ENCODE peak calls at places on chromosomes 12 and 14, in six cellular contexts. I is SK-N-SH, F is H1, P is GM12878, H is K562, C is HepG2. U is an unnamed sample.

GRCh38 chr14:70666364-70666691 is 24.6 kb downstream of the TTC9 start:
- DNase-seq in I (no peak), F (no peak), P (no peak), H (no peak), C (no peak), U (no peak)

GRCh38 chr12:6570264-6570887 is 2.3 kb upstream of the NOP2 start:
- DNase-seq in I (peak), F (no peak), P (no peak), H (peak), C (peak), U (peak)

GRCh38 chr14:92945959-92946846 is 23.3 kb downstream of the CHGA start:
- DNase-seq in I (peak), F (no peak), P (no peak), H (no peak), C (no peak), U (no peak)

GRCh38 chr12:114403044-114403689 is 2.8 kb downstream of the TBX5 start:
- DNase-seq in I (peak), F (peak), P (no peak), H (no peak), C (no peak), U (no peak)

GRCh38 chr14:22512106-22512814 is 76.8 kb downstream of the DAD1 start:
- DNase-seq in I (no peak), F (no peak), P (no peak), H (no peak), C (no peak), U (no peak)

GRCh38 chr14:32702088-32702487 is 236.6 kb upstream of the NPAS3 start:
- DNase-seq in I (no peak), F (no peak), P (no peak), H (no peak), C (no peak), U (no peak)

GRCh38 chr12:59668678-59669077 is 72.8 kb downstream of the SLC16A7 start:
- DNase-seq in I (no peak), F (no peak), P (no peak), H (no peak), C (no peak), U (no peak)

GRCh38 chr12:113184098-113184899 is 979 bp downstream of the DDX54 start:
- DNase-seq in I (no peak), F (no peak), P (no peak), H (no peak), C (no peak), U (no peak)

GRCh38 chr12:66048843-66049537 is 81.6 kb downstream of the LLPH start:
- DNase-seq in I (no peak), F (no peak), P (no peak), H (no peak), C (peak), U (no peak)

GRCh38 chr14:104323551-104324175 is 185.3 kb downstream of the KIF26A start:
- DNase-seq in I (no peak), F (no peak), P (no peak), H (no peak), C (no peak), U (no peak)

GRCh38 chr12:20601668-20602280 is 93.4 kb upstream of the SLCO1C1 start:
- DNase-seq in I (peak), F (no peak), P (no peak), H (no peak), C (peak), U (no peak)

GRCh38 chr14:102768223-102769048 is 8.8 kb upstream of the TRAF3 start:
- DNase-seq in I (no peak), F (no peak), P (peak), H (no peak), C (no peak), U (peak)

GRCh38 chr14:63737582-63738006 is 9.7 kb upstream of the SGPP1 start:
- DNase-seq in I (no peak), F (no peak), P (peak), H (no peak), C (no peak), U (no peak)

GRCh38 chr12:62983594-62983993 is 48.6 kb upstream of the PPM1H start:
- DNase-seq in I (no peak), F (peak), P (no peak), H (no peak), C (peak), U (no peak)

GRCh38 chr12:55997535-55997859 is 421 bp downstream of the SUOX start:
- DNase-seq in I (no peak), F (no peak), P (no peak), H (no peak), C (no peak), U (no peak)

GRCh38 chr12:97275261-97276197 is 187.1 kb upstream of the RMST start:
- DNase-seq in I (no peak), F (no peak), P (no peak), H (no peak), C (no peak), U (no peak)

GRCh38 chr14:49950275-49951250 is 57.7 kb downstream of the ARF6 start:
- DNase-seq in I (no peak), F (no peak), P (no peak), H (no peak), C (no peak), U (no peak)

GRCh38 chr14:46574236-46574970 is 77.2 kb downstream of the RPL10L start:
- DNase-seq in I (no peak), F (no peak), P (no peak), H (no peak), C (no peak), U (no peak)

GRCh38 chr14:20219033-20219432 is 4.5 kb upstream of the OR11H6 start:
- DNase-seq in I (no peak), F (no peak), P (no peak), H (no peak), C (no peak), U (no peak)

GRCh38 chr14:84770030-84770429 is 759.9 kb upstream of the FLRT2 start:
- DNase-seq in I (no peak), F (no peak), P (no peak), H (no peak), C (no peak), U (no peak)

GRCh38 chr14:23435540-23436326 is at the start of gene MYH7:
- DNase-seq in I (no peak), F (no peak), P (no peak), H (no peak), C (peak), U (no peak)

GRCh38 chr12:61629702-61630101 is 630.5 kb upstream of the USP15 start:
- DNase-seq in I (no peak), F (no peak), P (no peak), H (no peak), C (no peak), U (no peak)

GRCh38 chr12:122079038-122079531 is 529 bp downstream of the MLXIP start:
- DNase-seq in I (peak), F (no peak), P (no peak), H (no peak), C (no peak), U (no peak)
- H3K27ac ChIP-seq in I (peak), F (no peak), P (no peak), H (peak), C (no peak), U (peak)

GRCh38 chr14:37665951-37666350 is 70.5 kb downstream of the TTC6 start:
- DNase-seq in I (no peak), F (no peak), P (no peak), H (no peak), C (no peak), U (no peak)

GRCh38 chr14:37665479-37665878 is 70.0 kb downstream of the TTC6 start:
- DNase-seq in I (no peak), F (no peak), P (no peak), H (no peak), C (no peak), U (no peak)

GRCh38 chr14:37668646-37669045 is 73.2 kb downstream of the TTC6 start:
- DNase-seq in I (no peak), F (no peak), P (no peak), H (no peak), C (no peak), U (no peak)

GRCh38 chr14:37673439-37673838 is 78.0 kb downstream of the TTC6 start:
- DNase-seq in I (no peak), F (no peak), P (no peak), H (no peak), C (no peak), U (no peak)

DNA sequence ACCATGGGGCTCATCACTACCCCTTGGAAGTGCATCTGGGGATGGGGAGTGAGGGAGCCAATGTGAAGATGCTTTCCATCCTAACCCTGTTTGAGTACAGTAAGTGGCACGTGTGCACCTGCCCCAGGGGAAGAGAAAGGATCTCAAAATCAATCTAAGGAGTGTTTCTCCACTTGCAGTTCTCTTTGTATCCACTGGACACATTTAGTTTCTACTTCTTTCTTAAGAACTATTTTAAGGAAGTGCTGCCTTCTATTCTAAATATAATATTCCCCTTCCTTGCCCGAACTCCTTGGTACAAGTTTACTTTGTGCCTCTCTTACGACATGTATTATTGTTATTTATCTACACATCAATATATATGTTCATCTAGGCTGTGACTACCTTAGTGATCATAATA is 73.8 kb downstream of the TTC6 start:
- DNase-seq in I (no peak), F (no peak), P (no peak), H (no peak), C (no peak), U (no peak)
- TF ChIP-seq GABPA in I (no peak), F (no peak), P (no peak), H (no peak), C (no peak), U (no peak)

GRCh38 chr12:58161773-58162172 is 220.4 kb downstream of the ATP23 start:
- DNase-seq in I (no peak), F (no peak), P (no peak), H (no peak), C (no peak), U (no peak)

GRCh38 chr12:58154359-58154758 is 213.0 kb downstream of the ATP23 start:
- DNase-seq in I (no peak), F (no peak), P (no peak), H (no peak), C (no peak), U (no peak)

GRCh38 chr12:58159941-58160340 is 218.6 kb downstream of the ATP23 start:
- DNase-seq in I (no peak), F (no peak), P (no peak), H (no peak), C (no peak), U (no peak)

DNA sequence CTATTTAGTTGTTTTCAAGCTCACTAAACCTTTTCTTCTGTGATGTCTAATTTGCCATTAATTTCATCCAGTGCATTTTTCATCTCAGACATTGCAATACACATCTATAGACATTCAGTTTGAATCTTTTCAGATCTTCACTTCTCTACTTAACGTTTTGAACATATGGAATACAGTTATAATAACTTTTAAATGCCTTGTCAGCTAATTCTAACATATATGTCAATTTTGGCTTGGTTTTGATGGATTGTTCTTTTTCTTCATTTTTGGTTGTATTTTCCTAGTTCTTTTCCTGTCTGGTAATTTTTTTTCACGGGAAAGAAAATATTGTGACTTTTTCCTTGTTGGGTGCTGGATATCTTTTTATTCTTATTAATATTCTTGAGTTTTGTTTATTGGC is 215.3 kb downstream of the ATP23 start:
- DNase-seq in I (no peak), F (no peak), P (no peak), H (no peak), C (no peak), U (no peak)
- H3K27ac ChIP-seq in I (no peak), F (no peak), P (no peak), H (no peak), C (no peak), U (no peak)

DNA sequence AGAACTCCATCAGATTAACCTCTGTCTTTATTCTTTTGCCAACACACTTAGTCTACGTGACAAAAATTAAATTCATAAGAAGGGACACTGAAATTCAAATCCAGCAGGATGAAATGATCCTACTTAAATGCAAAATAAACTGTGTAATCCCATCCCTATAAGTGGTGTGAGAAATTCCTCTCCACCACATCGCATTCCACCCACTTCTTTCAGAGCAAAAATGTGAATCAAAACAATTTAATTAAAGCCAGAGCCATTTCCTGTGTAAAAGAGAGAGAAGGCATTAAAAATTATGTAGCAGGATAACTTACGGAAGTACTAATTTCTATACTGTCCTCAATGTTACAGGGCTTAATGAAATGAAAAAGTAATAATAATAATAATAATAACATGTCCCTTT is 844.3 kb downstream of the GALC start:
- DNase-seq in I (no peak), F (no peak), P (no peak), H (no peak), C (no peak), U (no peak)
- TF ChIP-seq GABPA in I (no peak), F (no peak), P (no peak), H (no peak), C (no peak), U (no peak)

GRCh38 chr14:61645247-61645646 is 50.1 kb upstream of the HIF1A start:
- DNase-seq in I (peak), F (no peak), P (no peak), H (no peak), C (no peak), U (no peak)

GRCh38 chr14:61649283-61649682 is 46.0 kb upstream of the HIF1A start:
- DNase-seq in I (no peak), F (no peak), P (no peak), H (no peak), C (no peak), U (no peak)

GRCh38 chr14:61646366-61647101 is 48.8 kb upstream of the HIF1A start:
- DNase-seq in I (no peak), F (no peak), P (no peak), H (no peak), C (no peak), U (no peak)

GRCh38 chr14:61648377-61648776 is 46.9 kb upstream of the HIF1A start:
- DNase-seq in I (no peak), F (no peak), P (no peak), H (no peak), C (no peak), U (no peak)

GRCh38 chr14:61647704-61648103 is 47.6 kb upstream of the HIF1A start:
- DNase-seq in I (no peak), F (no peak), P (no peak), H (no peak), C (no peak), U (no peak)
- H3K27ac ChIP-seq in I (no peak), F (no peak), P (no peak), H (no peak), C (no peak), U (no peak)

GRCh38 chr14:89660183-89660582 is 243.2 kb upstream of the FOXN3 start:
- DNase-seq in I (peak), F (no peak), P (no peak), H (no peak), C (no peak), U (no peak)
- TF ChIP-seq GABPA in I (no peak), F (no peak), P (no peak), H (no peak), C (no peak), U (no peak)